ENCODE peak calls at places on chromosomes 11 and 22, in six cellular contexts. Q is M059J; V is upper lobe of right lung; F is NCI-H460; N is central memory CD4-positive, alpha-beta T cell; E is activated T-helper 1 cell treated with anti-CD3 and anti-CD28 coated beads, Interleukin-12 subunit alpha, Interleukin-12 subunit beta, Interleukin-2, Interleukin-4 antibody, amounts not matched to agents 30 ng/mL and 10 ng/mL and 1 ng/mL, durations not matched to agents 14 hours and 24 hours and 36 hours. B is an unnamed sample.

GRCh38 chr11:95322546-95322945 is 91.5 kb upstream of the SESN3 start:
- DNase-seq in N (no peak), E (no peak), F (no peak), Q (no peak), V (no peak), B (no peak)

GRCh38 chr22:31279821-31280496 is 12.3 kb downstream of the PIK3IP1 start:
- DNase-seq in N (no peak), E (no peak), F (no peak), Q (no peak), V (no peak), B (no peak)

GRCh38 chr11:126083829-126084607 is 21.4 kb upstream of the CDON start:
- DNase-seq in V (no peak), Q (no peak), F (no peak), N (peak; percentile 52), E (peak; percentile 43), B (no peak)

GRCh38 chr11:112453601-112454577 is 193.2 kb upstream of the PLET1 start:
- DNase-seq in Q (peak; percentile 51), N (peak; percentile 6), F (peak; percentile 26), V (peak; percentile 70), E (no peak), B (no peak)

GRCh38 chr11:114089748-114090147 is 30.2 kb downstream of the ZBTB16 start:
- DNase-seq in N (no peak), Q (no peak), V (no peak), F (no peak), E (no peak), B (no peak)

GRCh38 chr22:50274311-50274710 is 4.1 kb upstream of the MAPK11 start:
- DNase-seq in N (peak; percentile 28), V (no peak), E (no peak), Q (peak; percentile 55), F (peak; percentile 58), B (no peak)

GRCh38 chr11:126281666-126282175 is 1.2 kb upstream of the TIRAP start:
- DNase-seq in N (no peak), Q (no peak), F (no peak), E (no peak), V (no peak), B (no peak)

GRCh38 chr22:30204742-30205111 is 41.8 kb downstream of the LIF start:
- DNase-seq in E (no peak), F (no peak), Q (peak; percentile 77), V (no peak), N (no peak), B (peak; percentile 69)

GRCh38 chr11:82521427-82521826 is 212.2 kb downstream of the FAM181B start:
- DNase-seq in V (no peak), E (no peak), N (no peak), F (no peak), Q (no peak), B (no peak)

GRCh38 chr22:22916952-22917290 is 29.3 kb downstream of the IGLL5 start:
- DNase-seq in E (no peak), F (no peak), V (no peak), Q (no peak), N (no peak), B (no peak)

GRCh38 chr11:69278091-69278867 is 15.7 kb upstream of the MYEOV start:
- DNase-seq in V (peak; percentile 85), N (no peak), E (no peak), F (peak; percentile 68), Q (no peak), B (no peak)

GRCh38 chr11:123316003-123316402 is 114.1 kb upstream of the GRAMD1B start:
- DNase-seq in Q (no peak), N (no peak), F (no peak), V (no peak), E (no peak), B (no peak)

GRCh38 chr22:50318698-50319411 is 8.0 kb downstream of the DENND6B start:
- DNase-seq in Q (no peak), V (peak; percentile 61), F (no peak), N (no peak), E (no peak), B (no peak)

GRCh38 chr11:24623121-24623520 is 126.3 kb downstream of the LUZP2 start:
- DNase-seq in N (no peak), F (no peak), E (no peak), V (no peak), Q (no peak), B (no peak)

GRCh38 chr11:13098067-13098466 is 89.0 kb downstream of the RASSF10 start:
- DNase-seq in E (no peak), Q (peak; percentile 69), N (no peak), F (no peak), V (no peak), B (no peak)

GRCh38 chr11:23772081-23772480 is 724.8 kb upstream of the LUZP2 start:
- DNase-seq in V (no peak), E (no peak), N (no peak), F (no peak), Q (no peak), B (no peak)

GRCh38 chr11:119567667-119568582 is 145.0 kb upstream of the THY1 start:
- DNase-seq in N (no peak), F (peak; percentile 32), E (no peak), Q (peak; percentile 93), V (no peak), B (peak; percentile 90)

GRCh38 chr11:122375687-122376399 is 259.8 kb upstream of the BLID start:
- DNase-seq in N (no peak), F (no peak), V (no peak), Q (peak; percentile 73), E (no peak), B (no peak)

GRCh38 chr11:61254403-61255025 is 13.5 kb downstream of the PGA5 start:
- DNase-seq in E (peak; percentile 58), Q (peak; percentile 55), F (peak; percentile 52), V (peak; percentile 77), N (peak; percentile 19), B (peak; percentile 5)

GRCh38 chr22:47152938-47153337 is 390.5 kb downstream of the TBC1D22A start:
- DNase-seq in N (no peak), F (no peak), V (no peak), E (no peak), Q (peak; percentile 15), B (no peak)

GRCh38 chr11:32255876-32256275 is 165.0 kb downstream of the RCN1 start:
- DNase-seq in N (no peak), Q (no peak), E (no peak), V (no peak), F (no peak), B (no peak)

GRCh38 chr11:70502677-70503076 is 104.3 kb downstream of the CTTN start:
- DNase-seq in Q (no peak), E (no peak), F (no peak), V (peak; percentile 42), N (no peak), B (no peak)

GRCh38 chr22:49191506-49191980 is 636.1 kb downstream of the BRD1 start:
- DNase-seq in N (no peak), Q (no peak), E (no peak), V (no peak), F (no peak), B (no peak)

GRCh38 chr22:40436460-40437431 is 66.4 kb downstream of the SGSM3 start:
- DNase-seq in V (no peak), Q (peak; percentile 55), F (peak; percentile 30), N (peak; percentile 61), E (no peak), B (no peak)

GRCh38 chr11:16511109-16511806 is 154.9 kb upstream of the SOX6 start:
- DNase-seq in V (no peak), N (no peak), F (peak; percentile 78), Q (peak; percentile 1), E (no peak), B (no peak)

GRCh38 chr22:43540570-43540969 is 128.8 kb downstream of the MPPED1 start:
- DNase-seq in F (no peak), V (no peak), Q (no peak), N (no peak), E (no peak), B (no peak)

GRCh38 chr11:3995949-3996554 is 98.5 kb upstream of the RRM1 start:
- DNase-seq in E (no peak), F (no peak), N (no peak), Q (peak; percentile 89), V (no peak), B (peak; percentile 53)

GRCh38 chr22:20777420-20778177 is 3.7 kb downstream of the SERPIND1 start:
- DNase-seq in V (no peak), N (no peak), F (peak; percentile 91), Q (peak; percentile 24), E (no peak), B (peak; percentile 61)

GRCh38 chr22:21961886-21962654 is 9.4 kb upstream of the PPM1F start:
- DNase-seq in Q (peak; percentile 67), V (no peak), F (no peak), E (no peak), N (no peak), B (no peak)

GRCh38 chr22:50621491-50621880 is 6.5 kb downstream of the ARSA start:
- DNase-seq in E (peak; percentile 56), Q (no peak), N (peak; percentile 66), V (peak; percentile 51), F (no peak), B (no peak)

GRCh38 chr11:133928628-133929059 is 28.1 kb downstream of the IGSF9B start:
- DNase-seq in Q (peak; percentile 9), F (no peak), V (no peak), N (peak; percentile 77), E (peak; percentile 61), B (no peak)

GRCh38 chr22:44129614-44129976 is 51.1 kb upstream of the PARVG start:
- DNase-seq in F (no peak), N (no peak), V (peak; percentile 6), Q (peak; percentile 16), E (no peak), B (no peak)

B was measured in GM04503.